ENCODE peak calls at places on chromosomes 4 and X, in four cellular contexts. U, X, W and Q are unnamed samples.
A peak's percentile ranks its signal among the peaks of the same experiment; 100 is the strongest.

GRCh38 chrX:2761246-2761645 is 9.4 kb downstream of the XG start:
- ATAC-seq in U (no peak), X (no peak), W (no peak), Q (no peak)

GRCh38 chrX:135985974-135986312 is 708 bp downstream of the SLC9A6 start:
- ATAC-seq in U (no peak), X (peak; percentile 30), W (peak; percentile 11), Q (no peak)

GRCh38 chr4:10031663-10032590 is 10.6 kb upstream of the SLC2A9 start:
- ATAC-seq in U (no peak), X (peak; percentile 47), W (no peak), Q (no peak)

GRCh38 chrX:11535156-11535919 is 130.4 kb downstream of the ARHGAP6 start:
- ATAC-seq in U (no peak), X (no peak), W (no peak), Q (no peak)

GRCh38 chr4:22428441-22428840 is 87.4 kb downstream of the ADGRA3 start:
- ATAC-seq in U (no peak), X (no peak), W (no peak), Q (no peak)

GRCh38 chr4:40395908-40396806 is 61.0 kb downstream of the CHRNA9 start:
- ATAC-seq in U (peak; percentile 85), X (peak; percentile 86), W (no peak), Q (no peak)

GRCh38 chr4:138595171-138595570 is 353.0 kb upstream of the SLC7A11 start:
- ATAC-seq in U (no peak), X (no peak), W (no peak), Q (no peak)

GRCh38 chr4:169412046-169412445 is 141.3 kb upstream of the SH3RF1 start:
- ATAC-seq in U (no peak), X (no peak), W (no peak), Q (no peak)

GRCh38 chrX:37684426-37684825 is 1.2 kb upstream of the XK start:
- ATAC-seq in U (no peak), X (no peak), W (no peak), Q (peak; percentile 69)

DNA sequence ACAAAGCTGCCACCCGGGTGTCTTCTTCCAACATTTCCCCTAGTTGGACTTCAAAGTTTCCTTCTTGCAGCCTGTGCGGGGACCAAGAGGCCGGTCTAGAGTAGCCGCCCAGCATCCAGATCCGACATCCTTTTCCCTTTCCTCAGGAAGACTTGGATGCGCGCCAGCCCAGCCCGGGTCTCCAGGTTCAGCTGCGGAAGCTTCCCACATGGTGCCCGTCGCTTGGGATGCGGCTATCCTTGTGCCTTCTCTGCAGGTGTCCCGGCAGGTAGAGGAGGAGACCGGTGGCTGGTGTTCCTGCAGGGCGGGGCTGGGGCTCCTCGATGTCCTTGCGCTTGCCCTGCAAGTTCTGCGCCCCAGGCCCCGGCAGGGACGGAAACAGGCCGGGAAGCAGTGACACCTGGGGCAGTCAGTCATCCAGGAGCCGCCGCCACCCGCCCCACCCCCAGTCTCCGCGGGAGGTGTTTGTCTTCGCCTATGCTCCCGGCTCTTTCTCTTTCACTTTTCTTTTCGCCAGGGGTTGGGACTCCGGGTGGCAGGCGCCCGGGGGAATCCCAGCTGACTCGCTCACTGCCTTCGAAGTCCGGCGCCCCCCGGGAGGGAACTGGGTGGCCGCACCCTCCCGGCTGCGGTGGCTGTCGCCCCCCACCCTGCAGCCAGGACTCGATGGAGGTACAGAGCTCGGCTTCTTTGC is at the start of gene IL15:
- ATAC-seq in U (peak; percentile 86), X (peak; percentile 86), W (peak; percentile 63), Q (peak; percentile 76)
- TF ChIP-seq POLR2AphosphoS5 in U (no peak), X (no peak), W (no peak), Q (no peak)

DNA sequence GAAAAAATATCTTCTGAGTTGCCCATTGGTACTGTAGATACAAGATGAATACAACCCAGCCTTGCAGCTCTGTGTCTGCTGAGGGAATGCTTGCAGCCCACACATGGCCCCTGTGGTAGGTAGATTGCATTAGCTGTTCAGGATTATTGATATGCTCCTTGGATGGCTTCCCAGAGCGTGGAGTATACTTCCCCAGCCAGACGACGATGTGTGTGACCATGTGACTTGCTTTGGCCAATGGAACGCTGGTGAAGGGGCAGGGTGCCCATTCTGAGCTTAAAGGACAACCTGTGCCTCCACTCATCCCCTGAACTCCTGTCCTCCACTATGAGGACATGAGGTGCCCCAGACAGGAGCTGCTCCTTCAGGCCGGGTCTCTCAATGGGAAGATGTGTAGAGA is 23.9 kb upstream of the FGFBP2 start:
- ATAC-seq in U (no peak), X (no peak), W (no peak), Q (no peak)
- TF ChIP-seq EP300 in U (no peak), X (no peak), W (no peak), Q (no peak)

DNA sequence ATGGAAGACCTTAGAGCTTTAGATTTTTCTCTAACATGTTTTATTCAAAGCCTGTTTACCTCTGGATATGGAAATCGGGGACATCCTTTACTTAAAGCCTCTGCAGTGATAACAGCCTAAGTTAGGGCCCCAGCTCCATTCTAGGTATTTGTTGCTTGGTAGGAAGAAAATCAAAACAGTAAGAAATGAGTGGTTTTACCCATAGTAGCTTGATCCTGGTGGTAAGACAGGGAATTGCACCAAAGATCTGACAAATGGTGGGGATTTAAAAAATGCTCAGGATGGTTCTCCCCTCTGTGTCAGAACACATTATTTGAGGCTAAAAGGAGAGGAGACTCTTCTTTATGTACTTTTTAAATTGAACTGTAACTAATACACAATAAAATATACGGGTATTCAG is 52.4 kb downstream of the AFF2 start:
- ATAC-seq in U (no peak), X (no peak), W (peak; percentile 58), Q (no peak)
- TF ChIP-seq CTCF in U (no peak), X (no peak), W (no peak), Q (no peak)

GRCh38 chr4:29551813-29552212 is 1168.4 kb upstream of the PCDH7 start:
- ATAC-seq in U (no peak), X (no peak), W (no peak), Q (no peak)

GRCh38 chr4:29553842-29554241 is 1166.3 kb upstream of the PCDH7 start:
- ATAC-seq in U (no peak), X (no peak), W (no peak), Q (no peak)

DNA sequence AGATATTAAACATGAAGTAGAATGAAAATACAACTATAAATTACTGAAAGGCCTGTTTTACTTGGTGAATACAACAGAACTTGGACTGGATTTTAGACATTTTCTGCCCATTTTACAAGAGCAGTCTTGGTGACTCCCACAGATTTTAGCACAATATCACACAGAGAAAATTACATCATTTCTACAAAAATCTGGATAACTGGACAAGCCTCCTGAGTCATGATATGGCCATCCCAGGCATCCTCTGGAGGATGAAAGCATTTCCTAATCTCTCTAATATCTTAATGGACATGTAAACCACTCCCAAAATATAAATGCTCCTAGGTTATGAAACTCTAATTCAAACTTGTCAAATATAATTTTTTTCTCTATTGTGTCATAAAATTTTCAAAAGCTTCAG is 1170.9 kb upstream of the PCDH7 start:
- ATAC-seq in U (no peak), X (no peak), W (no peak), Q (no peak)
- TF ChIP-seq POLR2AphosphoS5 in U (no peak), X (no peak), W (no peak), Q (no peak)

DNA sequence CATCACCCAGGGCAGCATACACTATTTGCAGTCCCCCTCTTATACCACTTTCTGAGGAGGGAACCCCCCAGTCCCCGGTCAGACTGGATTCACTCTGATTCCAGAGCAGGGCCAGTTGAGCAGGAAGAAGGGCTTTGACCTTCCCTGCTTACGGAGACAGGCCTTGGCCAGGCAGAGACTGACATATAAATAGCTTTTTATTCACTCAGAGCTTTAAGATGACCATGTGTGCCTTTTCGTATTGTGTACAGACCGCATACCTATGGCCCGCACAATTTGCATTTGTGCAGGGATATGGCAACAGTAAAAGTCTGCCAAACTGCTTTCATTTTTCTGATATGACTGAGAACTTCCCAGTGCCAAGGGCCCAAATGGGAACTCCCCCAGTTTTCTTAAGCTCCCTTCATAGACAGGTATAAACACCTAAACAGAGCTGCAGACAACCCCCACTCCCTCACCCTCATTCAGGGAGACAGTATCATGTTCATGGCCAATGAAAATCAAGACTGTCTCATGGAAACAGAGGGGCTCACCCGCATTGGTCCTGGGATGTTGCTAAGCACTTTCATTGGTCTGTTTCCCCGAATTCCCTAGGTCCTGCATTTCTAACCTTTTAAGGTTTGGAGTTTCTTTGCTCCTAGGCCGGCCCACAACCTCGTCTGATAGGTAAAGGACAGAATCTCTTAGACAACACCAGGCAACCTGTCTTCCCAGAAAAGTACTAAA is 86.0 kb downstream of the RTL5 start:
- ATAC-seq in U (peak; percentile 49), X (no peak), W (no peak), Q (peak; percentile 71)
- TF ChIP-seq EP300 in U (no peak), X (no peak), W (no peak), Q (no peak)

GRCh38 chr4:144647095-144647959 is 1.4 kb downstream of the HHIP start:
- ATAC-seq in U (no peak), X (no peak), W (peak; percentile 84), Q (no peak)

GRCh38 chr4:144648042-144648441 is 2.1 kb downstream of the HHIP start:
- ATAC-seq in U (no peak), X (no peak), W (no peak), Q (no peak)

GRCh38 chr4:144645102-144645469 is 870 bp upstream of the HHIP start:
- ATAC-seq in U (peak; percentile 61), X (no peak), W (no peak), Q (peak; percentile 21)

GRCh38 chr4:144645621-144646522 is at the start of gene HHIP:
- ATAC-seq in U (peak; percentile 78), X (peak; percentile 88), W (peak; percentile 61), Q (peak; percentile 73)

GRCh38 chr4:144646523-144647094 is 653 bp downstream of the HHIP start:
- ATAC-seq in U (peak; percentile 34), X (peak; percentile 85), W (peak; percentile 56), Q (peak; percentile 40)
- TF ChIP-seq CTCF in U (no peak), X (no peak), W (no peak), Q (no peak)